ENCODE peak calls at places on chromosome 11, in five cellular contexts. One of them, this sample, is unnamed.

GRCh38 chr11:59207988-59208432 is 4.7 kb downstream of the MPEG1 start:
- DNase-seq in fibroblast of lung: peak
- DNase-seq in pancreas: no peak
- DNase-seq in heart left ventricle: no peak
- DNase-seq in colonic mucosa: no peak
- DNase-seq in this sample: no peak

GRCh38 chr11:19093976-19094375 is 23.0 kb upstream of the ZDHHC13 start:
- DNase-seq in fibroblast of lung: no peak
- DNase-seq in pancreas: no peak
- DNase-seq in heart left ventricle: no peak
- DNase-seq in colonic mucosa: no peak
- DNase-seq in this sample: no peak

GRCh38 chr11:125773516-125773915 is 5.1 kb downstream of the PATE2 start:
- DNase-seq in fibroblast of lung: no peak
- DNase-seq in pancreas: no peak
- DNase-seq in heart left ventricle: no peak
- DNase-seq in colonic mucosa: no peak
- DNase-seq in this sample: no peak

GRCh38 chr11:104164028-104164520 is at the start of gene PDGFD:
- DNase-seq in fibroblast of lung: peak
- DNase-seq in pancreas: peak
- DNase-seq in heart left ventricle: peak
- DNase-seq in colonic mucosa: peak
- DNase-seq in this sample: peak

GRCh38 chr11:113477321-113477720 is 2.1 kb upstream of the DRD2 start:
- DNase-seq in fibroblast of lung: no peak
- DNase-seq in pancreas: no peak
- DNase-seq in heart left ventricle: no peak
- DNase-seq in colonic mucosa: no peak
- DNase-seq in this sample: no peak

GRCh38 chr11:71485466-71485865 is 32.5 kb downstream of the NADSYN1 start:
- DNase-seq in fibroblast of lung: no peak
- DNase-seq in pancreas: no peak
- DNase-seq in heart left ventricle: no peak
- DNase-seq in colonic mucosa: no peak
- DNase-seq in this sample: no peak

GRCh38 chr11:76152086-76152658 is 54.1 kb downstream of the WNT11 start:
- DNase-seq in fibroblast of lung: peak
- DNase-seq in pancreas: peak
- DNase-seq in heart left ventricle: peak
- DNase-seq in colonic mucosa: peak
- DNase-seq in this sample: no peak

GRCh38 chr11:125079878-125080530 is 16.9 kb downstream of the SLC37A2 start:
- DNase-seq in fibroblast of lung: no peak
- DNase-seq in pancreas: no peak
- DNase-seq in heart left ventricle: no peak
- DNase-seq in colonic mucosa: no peak
- DNase-seq in this sample: no peak

GRCh38 chr11:67274768-67275605 is 8.7 kb downstream of the GRK2 start:
- DNase-seq in fibroblast of lung: no peak
- DNase-seq in pancreas: peak
- DNase-seq in heart left ventricle: peak
- DNase-seq in colonic mucosa: no peak
- DNase-seq in this sample: no peak

GRCh38 chr11:124812876-124813275 is 12.7 kb upstream of the MSANTD2 start:
- DNase-seq in fibroblast of lung: no peak
- DNase-seq in pancreas: no peak
- DNase-seq in heart left ventricle: no peak
- DNase-seq in colonic mucosa: no peak
- DNase-seq in this sample: no peak

GRCh38 chr11:5618807-5619206 is 6.0 kb upstream of the TRIM34 start:
- DNase-seq in fibroblast of lung: peak
- DNase-seq in pancreas: no peak
- DNase-seq in heart left ventricle: no peak
- DNase-seq in colonic mucosa: no peak
- DNase-seq in this sample: no peak

GRCh38 chr11:106624377-106624776 is 393.9 kb downstream of the GUCY1A2 start:
- DNase-seq in fibroblast of lung: peak
- DNase-seq in pancreas: no peak
- DNase-seq in heart left ventricle: no peak
- DNase-seq in colonic mucosa: no peak
- DNase-seq in this sample: no peak

GRCh38 chr11:85784907-85785306 is 26.0 kb downstream of the SYTL2 start:
- DNase-seq in fibroblast of lung: no peak
- DNase-seq in pancreas: no peak
- DNase-seq in heart left ventricle: no peak
- DNase-seq in colonic mucosa: no peak
- DNase-seq in this sample: no peak

GRCh38 chr11:44033411-44033850 is 14.3 kb upstream of the ACCSL start:
- DNase-seq in fibroblast of lung: no peak
- DNase-seq in pancreas: no peak
- DNase-seq in heart left ventricle: no peak
- DNase-seq in colonic mucosa: no peak
- DNase-seq in this sample: no peak

GRCh38 chr11:124758355-124759267 is 3.5 kb downstream of the ESAM start:
- DNase-seq in fibroblast of lung: peak
- DNase-seq in pancreas: peak
- DNase-seq in heart left ventricle: peak
- DNase-seq in colonic mucosa: peak
- DNase-seq in this sample: no peak

GRCh38 chr11:76152741-76153608 is 53.3 kb downstream of the WNT11 start:
- DNase-seq in fibroblast of lung: no peak
- DNase-seq in pancreas: peak
- DNase-seq in heart left ventricle: peak
- DNase-seq in colonic mucosa: no peak
- DNase-seq in this sample: no peak

GRCh38 chr11:444397-445144 is 2.8 kb upstream of the ANO9 start:
- DNase-seq in fibroblast of lung: peak
- DNase-seq in pancreas: no peak
- DNase-seq in heart left ventricle: no peak
- DNase-seq in colonic mucosa: peak
- DNase-seq in this sample: no peak

GRCh38 chr11:118051611-118052461 is 25.0 kb upstream of the TMPRSS4 start:
- DNase-seq in fibroblast of lung: no peak
- DNase-seq in pancreas: no peak
- DNase-seq in heart left ventricle: no peak
- DNase-seq in colonic mucosa: no peak
- DNase-seq in this sample: no peak

GRCh38 chr11:60838132-60838531 is 3.8 kb upstream of the CCDC86 start:
- DNase-seq in fibroblast of lung: peak
- DNase-seq in pancreas: no peak
- DNase-seq in heart left ventricle: no peak
- DNase-seq in colonic mucosa: no peak
- DNase-seq in this sample: no peak

GRCh38 chr11:120191058-120191457 is 19.8 kb upstream of the OAF start:
- DNase-seq in fibroblast of lung: no peak
- DNase-seq in pancreas: no peak
- DNase-seq in heart left ventricle: no peak
- DNase-seq in colonic mucosa: no peak
- DNase-seq in this sample: no peak
- TF ChIP-seq CTCF in fibroblast of lung: no peak
- TF ChIP-seq CTCF in pancreas: no peak
- TF ChIP-seq CTCF in heart left ventricle: no peak
- TF ChIP-seq CTCF in colonic mucosa: no peak
- TF ChIP-seq CTCF in this sample: no peak

GRCh38 chr11:122150484-122151124 is 34.6 kb upstream of the BLID start:
- DNase-seq in fibroblast of lung: no peak
- DNase-seq in pancreas: no peak
- DNase-seq in heart left ventricle: no peak
- DNase-seq in colonic mucosa: no peak
- DNase-seq in this sample: no peak
- H3K4me3 ChIP-seq in fibroblast of lung: no peak
- H3K4me3 ChIP-seq in pancreas: no peak
- H3K4me3 ChIP-seq in heart left ventricle: no peak
- H3K4me3 ChIP-seq in colonic mucosa: no peak
- H3K4me3 ChIP-seq in this sample: no peak

GRCh38 chr11:94926271-94926625 is 47.1 kb downstream of the CWC15 start:
- DNase-seq in fibroblast of lung: no peak
- DNase-seq in pancreas: no peak
- DNase-seq in heart left ventricle: no peak
- DNase-seq in colonic mucosa: no peak
- DNase-seq in this sample: no peak
- TF ChIP-seq CTCF in fibroblast of lung: no peak
- TF ChIP-seq CTCF in pancreas: no peak
- TF ChIP-seq CTCF in heart left ventricle: no peak
- TF ChIP-seq CTCF in colonic mucosa: no peak
- TF ChIP-seq CTCF in this sample: no peak

GRCh38 chr11:115267871-115268270 is 236.3 kb downstream of the CADM1 start:
- DNase-seq in fibroblast of lung: no peak
- DNase-seq in pancreas: no peak
- DNase-seq in heart left ventricle: no peak
- DNase-seq in colonic mucosa: no peak
- DNase-seq in this sample: no peak
- H3K4me3 ChIP-seq in fibroblast of lung: no peak
- H3K4me3 ChIP-seq in pancreas: no peak
- H3K4me3 ChIP-seq in heart left ventricle: no peak
- H3K4me3 ChIP-seq in colonic mucosa: no peak
- H3K4me3 ChIP-seq in this sample: no peak

GRCh38 chr11:64631675-64632074 is 40.7 kb downstream of the SLC22A12 start:
- DNase-seq in fibroblast of lung: no peak
- DNase-seq in pancreas: no peak
- DNase-seq in heart left ventricle: no peak
- DNase-seq in colonic mucosa: no peak
- DNase-seq in this sample: no peak
- TF ChIP-seq CTCF in fibroblast of lung: no peak
- TF ChIP-seq CTCF in pancreas: no peak
- TF ChIP-seq CTCF in heart left ventricle: no peak
- TF ChIP-seq CTCF in colonic mucosa: no peak
- TF ChIP-seq CTCF in this sample: no peak

DNA sequence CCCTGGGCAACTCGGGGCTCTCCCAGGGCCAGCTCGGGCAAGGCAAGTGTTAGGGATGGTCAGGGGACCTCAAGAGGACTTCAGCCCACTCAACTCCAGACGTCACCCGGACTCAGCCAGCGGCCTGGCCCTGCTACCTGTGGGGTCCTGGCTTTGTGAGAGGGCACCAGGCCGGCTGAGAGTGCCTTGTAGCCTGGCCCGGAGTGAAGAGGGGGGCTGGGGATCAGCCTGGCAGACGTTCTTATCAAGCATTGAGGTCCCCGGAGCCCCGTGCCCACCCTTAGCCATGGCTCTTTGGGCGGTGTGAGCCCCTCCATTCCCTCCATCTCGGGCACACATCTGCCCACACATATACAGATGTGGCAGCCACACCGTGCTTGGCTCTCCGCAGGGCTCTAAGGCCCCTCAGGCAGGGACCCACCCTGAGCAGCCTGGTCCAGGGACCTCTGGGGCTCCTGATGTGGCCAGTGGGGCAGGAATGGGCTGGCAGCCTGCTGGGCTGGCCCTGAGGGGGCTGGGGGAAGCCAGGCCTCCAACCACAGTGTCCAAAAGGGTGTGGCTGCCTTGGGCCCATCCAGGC is 15.3 kb downstream of the LSP1 start:
- DNase-seq in fibroblast of lung: no peak
- DNase-seq in pancreas: no peak
- DNase-seq in heart left ventricle: peak
- DNase-seq in colonic mucosa: no peak
- DNase-seq in this sample: no peak
- H3K4me3 ChIP-seq in fibroblast of lung: no peak
- H3K4me3 ChIP-seq in pancreas: no peak
- H3K4me3 ChIP-seq in heart left ventricle: peak
- H3K4me3 ChIP-seq in colonic mucosa: no peak
- H3K4me3 ChIP-seq in this sample: no peak

GRCh38 chr11:17552041-17552355 is 4.9 kb downstream of the OTOG start:
- DNase-seq in fibroblast of lung: no peak
- DNase-seq in pancreas: no peak
- DNase-seq in heart left ventricle: no peak
- DNase-seq in colonic mucosa: no peak
- DNase-seq in this sample: no peak

GRCh38 chr11:17552392-17553248 is 5.6 kb downstream of the OTOG start:
- DNase-seq in fibroblast of lung: no peak
- DNase-seq in pancreas: no peak
- DNase-seq in heart left ventricle: no peak
- DNase-seq in colonic mucosa: no peak
- DNase-seq in this sample: no peak

GRCh38 chr11:17556999-17557398 is 9.9 kb downstream of the OTOG start:
- DNase-seq in fibroblast of lung: no peak
- DNase-seq in pancreas: no peak
- DNase-seq in heart left ventricle: no peak
- DNase-seq in colonic mucosa: no peak
- DNase-seq in this sample: no peak

GRCh38 chr11:17553249-17553546 is 6.1 kb downstream of the OTOG start:
- DNase-seq in fibroblast of lung: no peak
- DNase-seq in pancreas: no peak
- DNase-seq in heart left ventricle: no peak
- DNase-seq in colonic mucosa: no peak
- DNase-seq in this sample: no peak

GRCh38 chr11:17554487-17554886 is 7.4 kb downstream of the OTOG start:
- DNase-seq in fibroblast of lung: no peak
- DNase-seq in pancreas: no peak
- DNase-seq in heart left ventricle: no peak
- DNase-seq in colonic mucosa: no peak
- DNase-seq in this sample: no peak
- TF ChIP-seq CTCF in fibroblast of lung: no peak
- TF ChIP-seq CTCF in pancreas: no peak
- TF ChIP-seq CTCF in heart left ventricle: no peak
- TF ChIP-seq CTCF in colonic mucosa: no peak
- TF ChIP-seq CTCF in this sample: no peak